ENCODE peak calls at places on chromosome 13, in seven cellular contexts. I is endothelial cell of umbilical vein, M is HCT116, S is stomach, T is HL-60, W is SK-N-SH, B is transverse colon. C is an unnamed sample. For H3K27me3, the result is how much of the 10 kb centered on the place peaks cover.

GRCh38 chr13:46615888-46616531 is 63.0 kb downstream of the LRCH1 start:
- DNase-seq in S (no peak), M (no peak), B (no peak), W (no peak), T (no peak), I (peak), C (no peak)

GRCh38 chr13:36915106-36915505 is 4.9 kb downstream of the SMAD9 start:
- DNase-seq in M (no peak), B (no peak), T (no peak), W (peak), S (no peak), I (no peak), C (no peak)

GRCh38 chr13:57557979-57558529 is 73.5 kb upstream of the PCDH17 start:
- DNase-seq in B (no peak), M (no peak), W (peak), T (no peak), I (peak), S (no peak), C (no peak)

GRCh38 chr13:98144501-98145350 is 1.8 kb downstream of the FARP1 start:
- DNase-seq in W (peak), S (no peak), B (no peak), M (peak), T (no peak), I (peak), C (no peak)

GRCh38 chr13:53189162-53189561 is 160.5 kb downstream of the OLFM4 start:
- DNase-seq in T (no peak), S (no peak), I (no peak), B (no peak), M (no peak), W (no peak), C (no peak)

GRCh38 chr13:45410466-45410865 is 7.7 kb downstream of the SLC25A30 start:
- DNase-seq in S (no peak), T (no peak), M (no peak), W (no peak), I (no peak), B (no peak), C (no peak)

GRCh38 chr13:73776137-73776785 is 357.9 kb downstream of the KLF12 start:
- DNase-seq in W (no peak), T (no peak), I (peak), B (no peak), S (no peak), M (no peak), C (no peak)

GRCh38 chr13:49540552-49540951 is 44.8 kb downstream of the PHF11 start:
- DNase-seq in W (no peak), T (no peak), S (no peak), M (no peak), B (no peak), I (peak), C (no peak)

GRCh38 chr13:102651892-102652291 is 43.0 kb downstream of the METTL21C start:
- DNase-seq in W (no peak), I (no peak), S (no peak), T (no peak), M (no peak), B (no peak), C (no peak)

GRCh38 chr13:37716395-37716794 is 117.8 kb upstream of the POSTN start:
- DNase-seq in M (no peak), S (no peak), B (no peak), W (no peak), T (no peak), I (peak), C (no peak)

GRCh38 chr13:106480511-106480910 is 55.0 kb downstream of the EFNB2 start:
- DNase-seq in S (no peak), B (no peak), M (no peak), I (peak), T (no peak), W (no peak), C (no peak)

GRCh38 chr13:102141625-102142472 is 260.0 kb downstream of the FGF14 start:
- DNase-seq in T (no peak), W (no peak), S (no peak), M (no peak), B (no peak), I (peak), C (no peak)

GRCh38 chr13:30907167-30907761 is 1.2 kb downstream of the MEDAG start:
- DNase-seq in B (no peak), T (no peak), M (no peak), S (no peak), I (peak), W (peak), C (no peak)

GRCh38 chr13:46996316-46996715 is 99.5 kb upstream of the HTR2A start:
- DNase-seq in W (no peak), M (no peak), I (no peak), T (no peak), S (no peak), B (no peak), C (no peak)

GRCh38 chr13:105894711-105895110 is 640.8 kb downstream of the EFNB2 start:
- DNase-seq in I (no peak), M (no peak), T (no peak), S (no peak), B (no peak), W (no peak), C (no peak)

GRCh38 chr13:109160887-109161669 is 531.7 kb downstream of the MYO16 start:
- DNase-seq in M (no peak), B (no peak), I (no peak), W (no peak), T (no peak), S (no peak), C (no peak)

GRCh38 chr13:70723732-70724131 is 615.5 kb upstream of the KLHL1 start:
- DNase-seq in W (peak), T (no peak), I (peak), S (no peak), M (no peak), B (no peak), C (no peak)

GRCh38 chr13:35714096-35714495 is 237.6 kb upstream of the MAB21L1 start:
- DNase-seq in B (no peak), S (no peak), T (no peak), M (no peak), I (no peak), W (peak), C (no peak)

DNA sequence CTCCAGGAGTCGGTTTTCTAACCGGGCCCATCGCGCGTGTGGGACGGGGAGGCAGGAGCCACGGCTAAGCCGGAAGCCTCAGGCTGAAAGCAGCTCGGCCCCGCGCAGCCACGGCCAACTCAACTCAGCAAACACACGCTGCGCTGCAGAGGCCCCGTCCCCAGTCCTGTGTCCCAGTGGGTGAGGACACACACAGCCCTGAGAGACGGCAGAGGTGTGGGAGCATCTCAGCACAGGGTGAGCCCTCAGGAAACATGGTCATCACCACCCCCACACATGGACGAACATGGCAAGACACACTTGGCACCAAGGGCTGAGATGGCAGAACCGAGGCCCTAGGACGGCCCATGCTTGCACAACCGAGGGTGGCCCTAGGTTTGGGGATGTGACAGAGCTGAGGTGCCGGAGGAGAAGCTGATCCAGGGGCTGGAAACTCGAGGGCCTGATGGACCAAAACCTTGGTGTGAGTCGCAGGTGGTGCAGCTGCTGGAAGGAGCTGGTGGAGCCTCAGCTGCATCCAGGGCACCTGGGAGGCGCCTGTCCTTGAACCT is 29.0 kb upstream of the C13orf46 start:
- DNase-seq in B (no peak), S (no peak), W (no peak), I (no peak), T (no peak), M (no peak), C (peak)
- TF ChIP-seq POLR2AphosphoS5 in B (no peak), S (no peak), W (no peak), I (no peak), T (no peak), M (no peak), C (no peak)

DNA sequence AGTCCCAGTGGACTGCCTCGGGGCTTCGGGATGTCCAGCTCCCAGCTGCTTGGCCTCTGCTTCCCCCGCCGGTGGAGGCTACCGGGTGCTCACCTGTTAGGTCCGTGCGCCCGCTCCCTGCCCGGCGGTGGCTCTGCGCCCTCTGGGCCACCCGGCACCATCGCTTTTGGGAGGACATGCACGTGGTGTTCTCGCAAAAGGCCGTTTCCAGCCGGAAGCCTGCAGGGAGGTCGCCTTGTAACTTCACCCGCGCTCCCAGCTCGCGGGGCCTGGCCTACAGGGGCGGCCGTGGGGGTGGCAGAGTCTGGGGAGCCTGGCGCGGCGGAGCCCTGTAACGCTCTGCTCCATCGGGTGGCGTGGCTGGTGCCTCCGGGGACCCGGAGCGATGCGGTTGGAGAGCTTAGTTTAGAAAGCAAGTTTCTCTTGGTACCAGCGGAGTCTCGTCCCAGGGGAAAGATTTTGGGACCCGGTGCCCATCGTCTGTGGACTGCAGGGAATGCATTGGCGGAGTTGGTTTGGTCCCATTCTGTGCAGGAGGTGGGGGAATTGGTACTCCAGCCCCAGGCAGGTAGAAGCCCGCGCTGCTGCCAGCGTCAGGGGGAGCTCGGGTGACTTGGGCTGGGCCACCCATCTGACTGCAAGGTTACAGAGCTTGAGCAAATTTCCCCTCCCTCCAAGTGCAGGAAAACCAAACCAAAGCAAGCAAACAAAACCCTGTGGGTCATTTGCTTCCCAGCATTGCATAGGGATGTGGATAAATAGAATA is 673 bp downstream of the SPATA13 start:
- DNase-seq in W (peak), I (peak), S (peak), T (peak), M (no peak), B (peak), C (peak)
- H3K27me3 ChIP-seq in W (under half), I (under half), S (under half), T (under half), M (under half), B (under half), C (under half)

GRCh38 chr13:112064222-112064621 is 2.7 kb upstream of the SOX1 start:
- DNase-seq in W (no peak), M (no peak), S (no peak), B (no peak), I (no peak), T (no peak), C (no peak)

GRCh38 chr13:112067121-112067741 is at the start of gene SOX1:
- DNase-seq in T (no peak), M (no peak), I (no peak), W (no peak), B (no peak), S (no peak), C (no peak)

GRCh38 chr13:112065521-112065866 is 1.5 kb upstream of the SOX1 start:
- DNase-seq in W (no peak), S (no peak), B (no peak), T (no peak), M (no peak), I (no peak), C (no peak)

GRCh38 chr13:112066624-112067004 is 335 bp upstream of the SOX1 start:
- DNase-seq in W (peak), M (no peak), I (no peak), B (peak), T (no peak), S (no peak), C (no peak)

DNA sequence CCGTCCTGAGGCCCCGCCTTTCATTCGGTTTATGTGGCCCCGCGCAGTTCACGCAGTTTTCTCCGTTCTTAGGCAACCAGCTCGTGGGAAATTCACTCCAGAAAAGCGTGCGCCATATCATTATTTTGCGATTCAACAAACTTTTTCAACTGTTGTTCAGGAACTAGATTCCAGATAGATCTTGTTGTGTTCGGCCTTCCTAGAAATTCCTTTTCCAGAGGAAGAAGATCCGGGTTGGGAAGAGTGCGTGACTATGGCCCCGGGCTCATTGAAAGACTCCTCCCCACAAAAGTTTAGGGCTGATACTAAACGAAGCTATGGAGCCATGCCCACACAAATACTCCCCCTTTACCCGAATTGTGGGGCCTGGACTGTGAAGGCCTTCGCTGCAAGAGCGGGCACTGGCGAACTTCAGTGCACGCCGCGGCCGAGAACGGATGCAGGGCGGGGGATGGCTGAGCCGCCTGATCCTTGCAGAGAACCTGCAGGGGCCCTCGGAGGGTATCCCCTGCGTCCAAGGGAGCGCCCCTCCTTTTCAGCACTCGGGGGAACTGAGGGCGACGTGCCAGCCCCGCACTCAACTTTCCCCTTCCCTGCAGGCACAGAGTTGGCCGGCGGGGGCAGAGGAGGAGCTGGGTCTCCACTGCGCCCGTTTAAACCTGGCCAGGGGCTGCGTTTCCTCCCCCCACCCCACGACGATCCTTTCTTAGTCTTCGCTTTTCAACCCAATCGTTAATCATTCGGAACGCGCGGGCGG is 904 bp upstream of the SOX1 start:
- DNase-seq in W (no peak), T (no peak), S (no peak), M (no peak), I (no peak), B (no peak), C (no peak)
- H3K4me3 ChIP-seq in W (no peak), T (no peak), S (peak), M (no peak), I (no peak), B (peak), C (peak)

GRCh38 chr13:42041684-42042035 is 6.8 kb upstream of the DGKH start:
- DNase-seq in M (no peak), B (peak), S (peak), T (no peak), I (no peak), W (peak), C (no peak)
- TF ChIP-seq POLR2AphosphoS5 in M (no peak), B (no peak), S (no peak), T (no peak), I (peak), W (peak), C (no peak)

GRCh38 chr13:27988520-27988919 is at the start of gene URAD:
- DNase-seq in T (no peak), B (no peak), S (no peak), W (no peak), I (no peak), M (no peak), C (no peak)
- H3K27me3 ChIP-seq in T (under half), B (under half), S (half or more), W (half or more), I (under half), M (under half), C (half or more)

DNA sequence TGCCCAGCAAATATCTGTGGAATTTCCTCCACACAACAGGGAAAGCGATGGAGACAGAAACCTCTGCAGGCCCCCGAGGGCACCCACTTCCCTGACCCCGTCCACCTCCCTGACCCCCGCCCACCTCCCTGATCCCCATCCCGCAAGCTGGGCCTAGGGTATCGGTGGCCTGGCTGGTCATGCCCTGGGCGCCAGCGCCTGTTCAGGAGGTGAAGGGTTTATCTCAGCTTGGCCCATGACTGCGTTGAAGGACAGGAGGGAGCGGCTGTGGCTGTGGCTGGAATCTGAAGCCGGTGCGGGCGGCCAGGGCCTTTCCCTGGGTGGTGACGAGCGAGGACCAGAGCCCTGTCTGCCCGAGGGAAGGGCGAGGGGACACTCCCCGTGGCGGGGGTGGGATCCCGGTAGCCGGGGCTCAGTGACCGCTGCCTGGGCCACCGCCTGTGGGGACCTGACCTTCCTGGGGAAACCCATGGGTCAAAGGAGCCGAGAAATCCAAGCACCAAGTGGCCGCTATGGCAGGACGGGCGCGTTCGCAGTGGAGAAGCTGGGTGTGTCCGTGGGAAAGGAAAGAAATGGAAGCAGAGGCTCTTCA is 20.7 kb downstream of the GAS6 start:
- DNase-seq in W (no peak), S (no peak), I (no peak), T (no peak), B (no peak), M (no peak), C (no peak)
- H3K4me3 ChIP-seq in W (no peak), S (no peak), I (no peak), T (no peak), B (no peak), M (no peak), C (no peak)

GRCh38 chr13:78709028-78709427 is 50.1 kb upstream of the OBI1 start:
- DNase-seq in W (no peak), B (no peak), I (peak), S (no peak), M (no peak), T (no peak), C (no peak)

GRCh38 chr13:78714717-78715116 is 55.8 kb upstream of the OBI1 start:
- DNase-seq in M (no peak), S (no peak), W (no peak), I (peak), B (no peak), T (no peak), C (no peak)

DNA sequence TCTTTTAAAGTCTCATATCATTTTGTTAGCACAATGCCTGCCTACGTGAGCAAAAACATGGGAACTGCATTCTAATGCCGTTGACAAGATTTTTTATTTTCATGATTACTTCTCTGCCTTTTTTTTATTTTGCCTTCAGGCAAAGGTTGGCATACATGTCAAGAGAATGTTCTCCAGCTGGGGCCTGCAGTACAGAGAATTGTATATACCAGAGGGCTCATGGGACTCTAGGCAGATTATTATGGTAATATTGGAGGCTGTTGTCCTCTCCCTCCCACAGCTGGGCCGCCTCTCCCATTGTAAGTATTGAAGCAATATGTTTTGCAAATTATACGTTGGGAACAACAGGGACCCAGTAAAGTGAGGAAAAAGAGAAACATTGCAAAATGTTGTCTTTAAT is 53.9 kb upstream of the OBI1 start:
- DNase-seq in M (no peak), W (no peak), B (no peak), S (no peak), I (no peak), T (no peak), C (no peak)
- TF ChIP-seq POLR2AphosphoS5 in M (no peak), W (no peak), B (no peak), S (no peak), I (no peak), T (no peak), C (no peak)

DNA sequence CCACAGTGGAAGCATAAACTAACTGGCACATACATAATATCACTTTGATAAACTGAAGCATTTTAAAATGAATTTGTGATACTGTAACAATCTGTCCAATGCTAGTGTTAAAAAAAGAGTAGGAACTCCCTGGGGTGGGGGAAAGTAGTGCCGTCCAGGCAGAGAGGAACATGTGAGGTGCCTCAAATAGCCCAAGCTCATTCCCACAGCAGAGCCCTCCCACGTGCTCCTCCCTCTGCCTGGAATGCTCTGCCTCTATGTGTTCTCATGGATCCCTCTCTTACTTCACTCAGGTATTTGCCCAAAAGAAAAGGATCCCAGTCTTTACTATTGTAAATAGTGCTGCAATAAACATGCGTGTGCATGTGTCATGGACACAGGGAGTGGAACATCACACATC is 188.1 kb downstream of the NHLRC3 start:
- DNase-seq in B (no peak), I (no peak), W (no peak), S (no peak), T (no peak), M (no peak), C (no peak)
- H3K27me3 ChIP-seq in B (under half), I (under half), W (under half), S (under half), T (under half), M (under half), C (under half)

C was measured in suprapubic skin.